ENCODE peak calls at places on chromosomes 3 and 15, in six cellular contexts. V is tibial nerve, A is HepG2, N is suprapubic skin, X is A549, K is K562. Z is an unnamed sample.

GRCh38 chr3:151843275-151843674 is 29.4 kb downstream of the AADAC start:
- DNase-seq in X (no peak), N (no peak), A (no peak), K (no peak), V (no peak), Z (no peak)

GRCh38 chr3:170383567-170383966 is 26.1 kb downstream of the SKIL start:
- DNase-seq in X (no peak), K (no peak), A (no peak), V (no peak), N (no peak), Z (no peak)

GRCh38 chr3:21839592-21839991 is 88.6 kb upstream of the ZNF385D start:
- DNase-seq in K (peak), X (no peak), A (no peak), N (no peak), V (peak), Z (no peak)

GRCh38 chr15:69104050-69104750 is 56.2 kb upstream of the GLCE start:
- DNase-seq in A (peak), N (no peak), X (no peak), K (no peak), V (no peak), Z (no peak)

GRCh38 chr3:196849180-196849721 is 18.5 kb upstream of the SENP5 start:
- DNase-seq in A (no peak), X (no peak), V (no peak), N (no peak), K (no peak), Z (no peak)

GRCh38 chr3:23950303-23950702 is 5.2 kb downstream of the NR1D2 start:
- DNase-seq in X (no peak), N (no peak), A (no peak), K (no peak), V (no peak), Z (no peak)

GRCh38 chr3:129211772-129212171 is 28.1 kb upstream of the CNBP start:
- DNase-seq in X (peak), N (peak), K (peak), A (peak), V (peak), Z (peak)

GRCh38 chr3:143172313-143173054 is 52.9 kb downstream of the CHST2 start:
- DNase-seq in X (no peak), A (no peak), N (no peak), K (no peak), V (no peak), Z (no peak)

GRCh38 chr3:31503456-31503855 is 29.3 kb upstream of the STT3B start:
- DNase-seq in V (no peak), A (no peak), K (no peak), X (no peak), N (no peak), Z (no peak)

GRCh38 chr3:173411288-173412064 is 13.9 kb downstream of the NLGN1 start:
- DNase-seq in K (no peak), N (no peak), V (peak), A (peak), X (no peak), Z (no peak)

GRCh38 chr15:33882921-33883320 is 85.4 kb upstream of the CHRM5 start:
- DNase-seq in A (no peak), X (no peak), N (no peak), V (no peak), K (no peak), Z (no peak)

GRCh38 chr15:90231028-90232017 is 2.4 kb downstream of the CIB1 start:
- DNase-seq in V (no peak), K (no peak), N (no peak), X (no peak), A (no peak), Z (no peak)

GRCh38 chr3:121627622-121628021 is 33.1 kb downstream of the HCLS1 start:
- DNase-seq in X (no peak), N (no peak), A (no peak), V (no peak), K (no peak), Z (no peak)

GRCh38 chr3:148227534-148227933 is 470.2 kb upstream of the AGTR1 start:
- DNase-seq in V (no peak), K (no peak), A (no peak), N (no peak), X (no peak), Z (no peak)

GRCh38 chr15:66848666-66849392 is 146.8 kb downstream of the SMAD6 start:
- DNase-seq in A (no peak), V (no peak), N (no peak), X (no peak), K (no peak), Z (no peak)

GRCh38 chr15:48366574-48367312 is 35.5 kb downstream of the DUT start:
- DNase-seq in K (no peak), A (peak), V (peak), N (no peak), X (no peak), Z (no peak)

GRCh38 chr3:180447156-180447555 is 154.8 kb upstream of the TTC14 start:
- DNase-seq in A (no peak), V (no peak), K (no peak), N (no peak), X (no peak), Z (no peak)

GRCh38 chr3:24810881-24811280 is 316.2 kb upstream of the THRB start:
- DNase-seq in K (no peak), X (no peak), V (no peak), N (no peak), A (no peak), Z (no peak)

GRCh38 chr3:111326144-111326995 is 215.6 kb upstream of the CD96 start:
- DNase-seq in K (no peak), X (no peak), V (no peak), N (no peak), A (no peak), Z (no peak)

GRCh38 chr3:38628835-38629234 is 20.7 kb downstream of the SCN5A start:
- DNase-seq in V (no peak), K (no peak), X (no peak), A (no peak), N (no peak), Z (no peak)

GRCh38 chr3:101049532-101049931 is 56.3 kb upstream of the ABI3BP start:
- DNase-seq in V (no peak), X (no peak), A (no peak), N (no peak), K (no peak), Z (no peak)

GRCh38 chr3:85838921-85839320 is 880.1 kb downstream of the CADM2 start:
- DNase-seq in V (no peak), K (no peak), A (no peak), X (no peak), N (no peak), Z (no peak)

DNA sequence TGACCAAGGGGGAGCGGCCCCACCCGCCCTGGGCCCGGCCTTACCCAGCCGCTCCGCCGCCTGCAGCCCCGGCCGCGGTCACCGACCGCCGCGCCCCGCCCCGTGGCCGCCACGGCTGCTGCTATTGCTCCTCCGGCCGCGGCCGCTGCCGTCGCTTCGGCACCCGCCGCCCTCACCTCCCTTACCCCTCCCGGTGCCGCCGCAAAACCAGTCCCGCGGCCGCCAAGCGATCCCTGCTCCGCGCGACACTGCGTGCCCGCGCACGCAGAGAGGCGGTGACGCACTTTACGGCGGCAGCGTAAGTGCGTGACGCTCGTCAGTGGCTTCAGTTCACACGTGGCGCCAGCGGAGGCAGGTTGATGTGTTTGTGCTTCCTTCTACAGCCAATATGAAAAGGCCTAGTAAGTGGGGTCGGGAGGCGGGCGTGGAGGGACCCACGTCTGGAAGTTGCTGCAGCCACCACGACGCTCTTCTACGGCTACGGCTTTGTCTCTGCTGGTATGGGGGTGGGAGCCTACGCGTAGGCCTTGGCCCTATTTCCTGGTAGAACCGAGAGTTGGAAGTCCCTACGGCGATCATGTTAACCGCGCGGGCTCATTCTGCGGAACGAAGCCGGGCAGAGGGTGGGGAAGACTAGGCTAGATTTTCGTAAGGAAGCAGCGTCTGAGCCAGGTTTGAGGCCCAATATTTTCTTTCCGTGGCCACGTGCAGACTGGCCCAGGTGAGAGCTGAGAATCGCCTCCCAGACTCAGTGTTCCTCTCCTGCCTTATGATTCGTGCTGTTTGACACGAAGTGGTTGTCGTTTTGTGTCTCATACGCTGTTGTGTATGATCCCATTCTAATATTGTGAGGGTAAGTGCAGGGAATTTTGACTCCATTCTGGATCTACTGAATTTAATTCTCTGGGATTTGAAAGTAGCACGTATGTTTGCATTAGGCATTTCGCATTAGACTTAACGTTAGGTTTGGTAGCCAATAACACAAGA is at the start of the genes GNL3 and PBRM1:
- DNase-seq in A (peak), K (peak), N (peak), X (peak), V (peak), Z (peak)
- TF ChIP-seq EP300 in A (no peak), K (no peak), N (peak), X (no peak), V (peak), Z (peak)

GRCh38 chr15:57109005-57109404 is 190.6 kb downstream of the TCF12 start:
- DNase-seq in A (no peak), K (no peak), V (no peak), N (no peak), X (no peak), Z (no peak)
- TF ChIP-seq POLR2A in A (no peak), K (no peak), V (no peak), N (no peak), X (no peak), Z (no peak)

GRCh38 chr3:134803051-134803505 is 8.0 kb downstream of the EPHB1 start:
- DNase-seq in X (no peak), N (no peak), A (no peak), K (no peak), V (no peak), Z (no peak)
- H3K27ac ChIP-seq in X (no peak), N (no peak), A (no peak), K (no peak), V (no peak), Z (no peak)

GRCh38 chr3:11238880-11239279 is 33.3 kb upstream of the ATG7 start:
- DNase-seq in V (no peak), K (no peak), X (no peak), A (no peak), N (no peak), Z (no peak)

GRCh38 chr3:11240496-11240895 is 31.7 kb upstream of the ATG7 start:
- DNase-seq in K (no peak), N (no peak), X (no peak), A (no peak), V (no peak), Z (no peak)

GRCh38 chr3:11239796-11240195 is 32.4 kb upstream of the ATG7 start:
- DNase-seq in K (no peak), X (no peak), V (no peak), A (no peak), N (no peak), Z (no peak)

GRCh38 chr3:11236588-11237461 is 35.4 kb upstream of the ATG7 start:
- DNase-seq in X (peak), V (peak), A (peak), K (peak), N (peak), Z (peak)

GRCh38 chr3:11238057-11238456 is 34.1 kb upstream of the ATG7 start:
- DNase-seq in N (no peak), V (no peak), K (no peak), X (no peak), A (no peak), Z (no peak)
- TF ChIP-seq EP300 in N (no peak), V (no peak), K (no peak), X (no peak), A (no peak), Z (no peak)

DNA sequence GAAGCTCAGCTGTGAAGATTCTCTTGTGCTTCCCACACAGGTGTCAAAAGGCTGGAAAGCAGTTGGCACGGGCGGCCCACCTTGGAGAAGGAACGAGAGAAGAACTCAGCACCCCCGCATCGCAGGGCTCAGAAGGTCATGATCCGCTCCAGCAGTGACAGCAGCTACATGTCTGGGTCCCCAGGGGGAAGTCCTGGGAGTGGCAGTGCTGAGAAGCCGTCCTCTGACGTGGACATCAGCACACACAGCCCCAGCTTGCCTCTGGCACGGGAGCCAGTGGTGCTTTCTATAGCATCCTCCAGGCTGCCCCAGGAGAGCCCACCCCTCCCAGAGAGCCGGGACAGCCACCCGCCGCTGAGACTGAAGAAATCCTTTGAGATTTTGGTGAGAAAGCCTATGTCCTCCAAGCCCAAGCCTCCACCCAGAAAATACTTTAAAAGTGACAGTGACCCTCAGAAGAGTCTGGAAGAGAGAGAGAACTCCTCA is 31.4 kb downstream of the STARD5 start:
- DNase-seq in N (peak), X (no peak), K (no peak), A (no peak), V (no peak), Z (no peak)
- TF ChIP-seq POLR2A in N (no peak), X (no peak), K (no peak), A (no peak), V (no peak), Z (no peak)

GRCh38 chr3:127712461-127712860 is 39.7 kb downstream of the ABTB1 start:
- DNase-seq in N (peak), K (no peak), A (no peak), V (no peak), X (no peak), Z (no peak)
- H3K27ac ChIP-seq in N (no peak), K (no peak), A (no peak), V (no peak), X (no peak), Z (no peak)

DNA sequence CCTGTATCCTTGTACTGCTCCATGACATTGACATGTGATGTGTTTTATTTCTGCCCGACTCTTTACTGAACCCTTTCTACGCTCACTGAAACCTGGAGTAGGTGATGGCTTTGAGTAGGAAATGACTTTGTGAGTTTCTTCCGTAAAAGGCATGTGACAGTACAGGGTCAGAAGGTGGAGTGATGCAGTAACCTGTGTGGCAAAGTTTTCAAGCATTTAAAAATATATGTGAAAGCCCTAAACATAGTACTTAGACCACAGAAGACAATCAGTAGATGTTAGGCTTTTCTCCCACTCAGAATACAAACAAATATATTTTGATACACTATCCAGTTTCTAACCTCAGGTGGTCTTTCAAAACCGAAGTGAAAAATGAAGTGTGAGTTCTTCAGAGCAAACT is 31.3 kb upstream of the SACM1L start:
- DNase-seq in V (no peak), A (no peak), N (no peak), X (no peak), K (no peak), Z (no peak)
- TF ChIP-seq EP300 in V (no peak), A (no peak), N (no peak), X (no peak), K (no peak), Z (no peak)

DNA sequence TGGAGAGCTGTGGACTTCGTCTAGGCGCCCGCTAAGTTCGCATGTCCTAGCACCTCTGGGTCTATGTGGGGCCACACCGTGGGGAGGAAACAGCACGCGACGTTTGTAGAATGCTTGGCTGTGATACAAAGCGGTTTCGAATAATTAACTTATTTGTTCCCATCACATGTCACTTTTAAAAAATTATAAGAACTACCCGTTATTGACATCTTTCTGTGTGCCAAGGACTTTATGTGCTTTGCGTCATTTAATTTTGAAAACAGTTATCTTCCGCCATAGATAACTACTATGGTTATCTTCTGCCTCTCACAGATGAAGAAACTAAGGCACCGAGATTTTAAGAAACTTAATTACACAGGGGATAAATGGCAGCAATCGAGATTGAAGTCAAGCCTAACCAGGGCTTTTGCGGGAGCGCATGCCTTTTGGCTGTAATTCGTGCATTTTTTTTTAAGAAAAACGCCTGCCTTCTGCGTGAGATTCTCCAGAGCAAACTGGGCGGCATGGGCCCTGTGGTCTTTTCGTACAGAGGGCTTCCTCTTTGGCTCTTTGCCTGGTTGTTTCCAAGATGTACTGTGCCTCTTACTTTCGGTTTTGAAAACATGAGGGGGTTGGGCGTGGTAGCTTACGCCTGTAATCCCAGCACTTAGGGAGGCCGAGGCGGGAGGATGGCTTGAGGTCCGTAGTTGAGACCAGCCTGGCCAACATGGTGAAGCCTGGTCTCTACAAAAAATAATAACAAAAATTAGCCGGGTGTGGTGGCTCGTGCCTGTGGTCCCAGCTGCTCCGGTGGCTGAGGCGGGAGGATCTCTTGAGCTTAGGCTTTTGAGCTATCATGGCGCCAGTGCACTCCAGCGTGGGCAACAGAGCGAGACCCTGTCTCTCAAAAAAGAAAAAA is 1.0 kb downstream of the B2M start:
- DNase-seq in A (peak), K (no peak), V (peak), X (peak), N (peak), Z (peak)
- TF ChIP-seq POLR2A in A (no peak), K (peak), V (peak), X (no peak), N (no peak), Z (no peak)

DNA sequence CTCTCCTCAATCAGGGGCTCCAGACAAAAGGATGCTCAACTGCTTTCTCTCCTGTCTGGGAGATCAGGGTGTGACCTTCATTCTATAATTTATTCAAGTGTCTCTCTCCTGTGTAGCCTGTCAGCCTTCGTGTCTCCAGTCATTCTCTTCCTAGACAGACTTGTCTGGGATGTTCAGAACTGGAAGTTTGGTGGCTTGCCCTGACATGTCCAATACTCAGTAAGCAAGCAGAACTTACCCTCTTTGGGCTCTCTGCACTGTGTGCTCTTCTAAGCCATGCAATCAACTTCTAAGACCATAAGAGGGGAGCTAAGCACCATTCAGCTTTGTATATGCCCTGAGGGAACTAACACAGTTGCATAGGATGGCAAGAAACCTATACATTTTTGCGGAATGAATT is 14.1 kb downstream of the ACKR2 start:
- DNase-seq in N (no peak), V (no peak), K (no peak), A (no peak), X (no peak), Z (no peak)
- H3K27ac ChIP-seq in N (no peak), V (no peak), K (no peak), A (peak), X (peak), Z (no peak)